ENCODE peak calls at places on chromosomes 2 and 18, in eight cellular contexts. One of them, this sample, is unnamed.

GRCh38 chr2:217920879-217921603 is 81.8 kb downstream of the TNS1 start:
- DNase-seq in effector memory CD4-positive, alpha-beta T cell: no peak
- DNase-seq in iris pigment epithelial cell: peak
- DNase-seq in fibroblast of villous mesenchyme: no peak
- DNase-seq in kidney glomerular epithelial cell: peak
- DNase-seq in IMR-90: peak
- DNase-seq in stimulated activated CD4-positive, alpha-beta T cell treated with anti-CD3 and anti-CD28 coated beads, Interleukin-15, amount 100 ng/mL, for 1 hour: no peak
- DNase-seq in naive B cell: no peak
- DNase-seq in this sample: no peak

GRCh38 chr2:159362816-159363251 is 76.3 kb upstream of the WDSUB1 start:
- DNase-seq in effector memory CD4-positive, alpha-beta T cell: no peak
- DNase-seq in iris pigment epithelial cell: peak
- DNase-seq in fibroblast of villous mesenchyme: peak
- DNase-seq in kidney glomerular epithelial cell: peak
- DNase-seq in IMR-90: peak
- DNase-seq in stimulated activated CD4-positive, alpha-beta T cell treated with anti-CD3 and anti-CD28 coated beads, Interleukin-15, amount 100 ng/mL, for 1 hour: no peak
- DNase-seq in naive B cell: no peak
- DNase-seq in this sample: peak

GRCh38 chr2:202034249-202035088 is 814 bp downstream of the FZD7 start:
- DNase-seq in effector memory CD4-positive, alpha-beta T cell: no peak
- DNase-seq in iris pigment epithelial cell: peak
- DNase-seq in fibroblast of villous mesenchyme: peak
- DNase-seq in kidney glomerular epithelial cell: no peak
- DNase-seq in IMR-90: no peak
- DNase-seq in stimulated activated CD4-positive, alpha-beta T cell treated with anti-CD3 and anti-CD28 coated beads, Interleukin-15, amount 100 ng/mL, for 1 hour: no peak
- DNase-seq in naive B cell: peak
- DNase-seq in this sample: peak

GRCh38 chr18:50405582-50406271 is 30.9 kb downstream of the SKA1 start:
- DNase-seq in effector memory CD4-positive, alpha-beta T cell: no peak
- DNase-seq in iris pigment epithelial cell: no peak
- DNase-seq in fibroblast of villous mesenchyme: no peak
- DNase-seq in kidney glomerular epithelial cell: no peak
- DNase-seq in IMR-90: no peak
- DNase-seq in stimulated activated CD4-positive, alpha-beta T cell treated with anti-CD3 and anti-CD28 coated beads, Interleukin-15, amount 100 ng/mL, for 1 hour: no peak
- DNase-seq in naive B cell: no peak
- DNase-seq in this sample: no peak

GRCh38 chr2:173955004-173955403 is 10.2 kb downstream of the SP3 start:
- DNase-seq in effector memory CD4-positive, alpha-beta T cell: no peak
- DNase-seq in iris pigment epithelial cell: no peak
- DNase-seq in fibroblast of villous mesenchyme: no peak
- DNase-seq in kidney glomerular epithelial cell: no peak
- DNase-seq in IMR-90: no peak
- DNase-seq in stimulated activated CD4-positive, alpha-beta T cell treated with anti-CD3 and anti-CD28 coated beads, Interleukin-15, amount 100 ng/mL, for 1 hour: no peak
- DNase-seq in naive B cell: no peak
- DNase-seq in this sample: no peak

GRCh38 chr2:163644238-163644637 is 91.6 kb downstream of the FIGN start:
- DNase-seq in effector memory CD4-positive, alpha-beta T cell: no peak
- DNase-seq in iris pigment epithelial cell: no peak
- DNase-seq in fibroblast of villous mesenchyme: no peak
- DNase-seq in kidney glomerular epithelial cell: no peak
- DNase-seq in IMR-90: no peak
- DNase-seq in stimulated activated CD4-positive, alpha-beta T cell treated with anti-CD3 and anti-CD28 coated beads, Interleukin-15, amount 100 ng/mL, for 1 hour: no peak
- DNase-seq in naive B cell: no peak
- DNase-seq in this sample: no peak

GRCh38 chr2:239245872-239246701 is 154.7 kb downstream of the HDAC4 start:
- DNase-seq in effector memory CD4-positive, alpha-beta T cell: no peak
- DNase-seq in iris pigment epithelial cell: no peak
- DNase-seq in fibroblast of villous mesenchyme: no peak
- DNase-seq in kidney glomerular epithelial cell: no peak
- DNase-seq in IMR-90: no peak
- DNase-seq in stimulated activated CD4-positive, alpha-beta T cell treated with anti-CD3 and anti-CD28 coated beads, Interleukin-15, amount 100 ng/mL, for 1 hour: no peak
- DNase-seq in naive B cell: no peak
- DNase-seq in this sample: no peak

GRCh38 chr18:49212819-49213218 is 247.6 kb downstream of the DYM start:
- DNase-seq in effector memory CD4-positive, alpha-beta T cell: no peak
- DNase-seq in iris pigment epithelial cell: peak
- DNase-seq in fibroblast of villous mesenchyme: peak
- DNase-seq in kidney glomerular epithelial cell: no peak
- DNase-seq in IMR-90: peak
- DNase-seq in stimulated activated CD4-positive, alpha-beta T cell treated with anti-CD3 and anti-CD28 coated beads, Interleukin-15, amount 100 ng/mL, for 1 hour: no peak
- DNase-seq in naive B cell: no peak
- DNase-seq in this sample: peak

GRCh38 chr2:24594283-24594682 is 103.2 kb downstream of the NCOA1 start:
- DNase-seq in effector memory CD4-positive, alpha-beta T cell: no peak
- DNase-seq in iris pigment epithelial cell: no peak
- DNase-seq in fibroblast of villous mesenchyme: no peak
- DNase-seq in kidney glomerular epithelial cell: no peak
- DNase-seq in IMR-90: no peak
- DNase-seq in stimulated activated CD4-positive, alpha-beta T cell treated with anti-CD3 and anti-CD28 coated beads, Interleukin-15, amount 100 ng/mL, for 1 hour: no peak
- DNase-seq in naive B cell: no peak
- DNase-seq in this sample: no peak

GRCh38 chr2:70087703-70088507 is 628 bp downstream of the PCBP1 start:
- DNase-seq in effector memory CD4-positive, alpha-beta T cell: peak
- DNase-seq in iris pigment epithelial cell: peak
- DNase-seq in fibroblast of villous mesenchyme: peak
- DNase-seq in kidney glomerular epithelial cell: peak
- DNase-seq in IMR-90: peak
- DNase-seq in stimulated activated CD4-positive, alpha-beta T cell treated with anti-CD3 and anti-CD28 coated beads, Interleukin-15, amount 100 ng/mL, for 1 hour: no peak
- DNase-seq in naive B cell: no peak
- DNase-seq in this sample: peak

GRCh38 chr2:222652856-222653255 is 3.0 kb downstream of the FARSB start:
- DNase-seq in effector memory CD4-positive, alpha-beta T cell: no peak
- DNase-seq in iris pigment epithelial cell: no peak
- DNase-seq in fibroblast of villous mesenchyme: no peak
- DNase-seq in kidney glomerular epithelial cell: no peak
- DNase-seq in IMR-90: no peak
- DNase-seq in stimulated activated CD4-positive, alpha-beta T cell treated with anti-CD3 and anti-CD28 coated beads, Interleukin-15, amount 100 ng/mL, for 1 hour: no peak
- DNase-seq in naive B cell: no peak
- DNase-seq in this sample: no peak

GRCh38 chr2:47651296-47651695 is 131.6 kb upstream of the MSH6 start:
- DNase-seq in effector memory CD4-positive, alpha-beta T cell: no peak
- DNase-seq in iris pigment epithelial cell: no peak
- DNase-seq in fibroblast of villous mesenchyme: no peak
- DNase-seq in kidney glomerular epithelial cell: no peak
- DNase-seq in IMR-90: no peak
- DNase-seq in stimulated activated CD4-positive, alpha-beta T cell treated with anti-CD3 and anti-CD28 coated beads, Interleukin-15, amount 100 ng/mL, for 1 hour: no peak
- DNase-seq in naive B cell: no peak
- DNase-seq in this sample: no peak

GRCh38 chr2:188665727-188666304 is 308.4 kb upstream of the COL3A1 start:
- DNase-seq in effector memory CD4-positive, alpha-beta T cell: no peak
- DNase-seq in iris pigment epithelial cell: no peak
- DNase-seq in fibroblast of villous mesenchyme: no peak
- DNase-seq in kidney glomerular epithelial cell: no peak
- DNase-seq in IMR-90: no peak
- DNase-seq in stimulated activated CD4-positive, alpha-beta T cell treated with anti-CD3 and anti-CD28 coated beads, Interleukin-15, amount 100 ng/mL, for 1 hour: no peak
- DNase-seq in naive B cell: no peak
- DNase-seq in this sample: no peak

GRCh38 chr2:37635359-37636208 is 35.9 kb downstream of the CDC42EP3 start:
- DNase-seq in effector memory CD4-positive, alpha-beta T cell: peak
- DNase-seq in iris pigment epithelial cell: peak
- DNase-seq in fibroblast of villous mesenchyme: peak
- DNase-seq in kidney glomerular epithelial cell: no peak
- DNase-seq in IMR-90: peak
- DNase-seq in stimulated activated CD4-positive, alpha-beta T cell treated with anti-CD3 and anti-CD28 coated beads, Interleukin-15, amount 100 ng/mL, for 1 hour: peak
- DNase-seq in naive B cell: peak
- DNase-seq in this sample: peak

GRCh38 chr2:25590921-25591505 is 82.4 kb downstream of the DTNB start:
- DNase-seq in effector memory CD4-positive, alpha-beta T cell: no peak
- DNase-seq in iris pigment epithelial cell: no peak
- DNase-seq in fibroblast of villous mesenchyme: no peak
- DNase-seq in kidney glomerular epithelial cell: no peak
- DNase-seq in IMR-90: no peak
- DNase-seq in stimulated activated CD4-positive, alpha-beta T cell treated with anti-CD3 and anti-CD28 coated beads, Interleukin-15, amount 100 ng/mL, for 1 hour: no peak
- DNase-seq in naive B cell: no peak
- DNase-seq in this sample: no peak

GRCh38 chr2:38113999-38114708 is 38.2 kb upstream of the CYP1B1 start:
- DNase-seq in effector memory CD4-positive, alpha-beta T cell: no peak
- DNase-seq in iris pigment epithelial cell: peak
- DNase-seq in fibroblast of villous mesenchyme: peak
- DNase-seq in kidney glomerular epithelial cell: no peak
- DNase-seq in IMR-90: peak
- DNase-seq in stimulated activated CD4-positive, alpha-beta T cell treated with anti-CD3 and anti-CD28 coated beads, Interleukin-15, amount 100 ng/mL, for 1 hour: no peak
- DNase-seq in naive B cell: no peak
- DNase-seq in this sample: no peak

GRCh38 chr2:86275962-86276361 is 61.5 kb downstream of the REEP1 start:
- DNase-seq in effector memory CD4-positive, alpha-beta T cell: no peak
- DNase-seq in iris pigment epithelial cell: no peak
- DNase-seq in fibroblast of villous mesenchyme: no peak
- DNase-seq in kidney glomerular epithelial cell: no peak
- DNase-seq in IMR-90: no peak
- DNase-seq in stimulated activated CD4-positive, alpha-beta T cell treated with anti-CD3 and anti-CD28 coated beads, Interleukin-15, amount 100 ng/mL, for 1 hour: no peak
- DNase-seq in naive B cell: no peak
- DNase-seq in this sample: no peak

GRCh38 chr18:58009166-58009565 is 34.9 kb upstream of the NEDD4L start:
- DNase-seq in effector memory CD4-positive, alpha-beta T cell: no peak
- DNase-seq in iris pigment epithelial cell: no peak
- DNase-seq in fibroblast of villous mesenchyme: peak
- DNase-seq in kidney glomerular epithelial cell: no peak
- DNase-seq in IMR-90: no peak
- DNase-seq in stimulated activated CD4-positive, alpha-beta T cell treated with anti-CD3 and anti-CD28 coated beads, Interleukin-15, amount 100 ng/mL, for 1 hour: no peak
- DNase-seq in naive B cell: no peak
- DNase-seq in this sample: no peak

GRCh38 chr2:174588463-174588862 is 9.1 kb downstream of the WIPF1 start:
- DNase-seq in effector memory CD4-positive, alpha-beta T cell: no peak
- DNase-seq in iris pigment epithelial cell: no peak
- DNase-seq in fibroblast of villous mesenchyme: no peak
- DNase-seq in kidney glomerular epithelial cell: peak
- DNase-seq in IMR-90: no peak
- DNase-seq in stimulated activated CD4-positive, alpha-beta T cell treated with anti-CD3 and anti-CD28 coated beads, Interleukin-15, amount 100 ng/mL, for 1 hour: no peak
- DNase-seq in naive B cell: no peak
- DNase-seq in this sample: no peak

GRCh38 chr2:146898083-146898482 is 946.7 kb upstream of the ACVR2A start:
- DNase-seq in effector memory CD4-positive, alpha-beta T cell: no peak
- DNase-seq in iris pigment epithelial cell: no peak
- DNase-seq in fibroblast of villous mesenchyme: no peak
- DNase-seq in kidney glomerular epithelial cell: no peak
- DNase-seq in IMR-90: no peak
- DNase-seq in stimulated activated CD4-positive, alpha-beta T cell treated with anti-CD3 and anti-CD28 coated beads, Interleukin-15, amount 100 ng/mL, for 1 hour: no peak
- DNase-seq in naive B cell: no peak
- DNase-seq in this sample: no peak

GRCh38 chr2:178328037-178328436 is 122.9 kb downstream of the PRKRA start:
- DNase-seq in effector memory CD4-positive, alpha-beta T cell: no peak
- DNase-seq in iris pigment epithelial cell: peak
- DNase-seq in fibroblast of villous mesenchyme: no peak
- DNase-seq in kidney glomerular epithelial cell: no peak
- DNase-seq in IMR-90: peak
- DNase-seq in stimulated activated CD4-positive, alpha-beta T cell treated with anti-CD3 and anti-CD28 coated beads, Interleukin-15, amount 100 ng/mL, for 1 hour: no peak
- DNase-seq in naive B cell: no peak
- DNase-seq in this sample: no peak

GRCh38 chr2:161938335-161938734 is 135.7 kb downstream of the DPP4 start:
- DNase-seq in effector memory CD4-positive, alpha-beta T cell: no peak
- DNase-seq in iris pigment epithelial cell: no peak
- DNase-seq in fibroblast of villous mesenchyme: no peak
- DNase-seq in kidney glomerular epithelial cell: no peak
- DNase-seq in IMR-90: no peak
- DNase-seq in stimulated activated CD4-positive, alpha-beta T cell treated with anti-CD3 and anti-CD28 coated beads, Interleukin-15, amount 100 ng/mL, for 1 hour: no peak
- DNase-seq in naive B cell: no peak
- DNase-seq in this sample: no peak

GRCh38 chr2:71669628-71670429 is 216.5 kb downstream of the DYSF start:
- DNase-seq in effector memory CD4-positive, alpha-beta T cell: no peak
- DNase-seq in iris pigment epithelial cell: no peak
- DNase-seq in fibroblast of villous mesenchyme: no peak
- DNase-seq in kidney glomerular epithelial cell: no peak
- DNase-seq in IMR-90: no peak
- DNase-seq in stimulated activated CD4-positive, alpha-beta T cell treated with anti-CD3 and anti-CD28 coated beads, Interleukin-15, amount 100 ng/mL, for 1 hour: no peak
- DNase-seq in naive B cell: no peak
- DNase-seq in this sample: no peak

GRCh38 chr2:151200277-151200676 is 61.4 kb downstream of the RBM43 start:
- DNase-seq in effector memory CD4-positive, alpha-beta T cell: no peak
- DNase-seq in iris pigment epithelial cell: no peak
- DNase-seq in fibroblast of villous mesenchyme: no peak
- DNase-seq in kidney glomerular epithelial cell: no peak
- DNase-seq in IMR-90: no peak
- DNase-seq in stimulated activated CD4-positive, alpha-beta T cell treated with anti-CD3 and anti-CD28 coated beads, Interleukin-15, amount 100 ng/mL, for 1 hour: no peak
- DNase-seq in naive B cell: no peak
- DNase-seq in this sample: no peak

GRCh38 chr18:4762399-4762798 is 307.3 kb upstream of the DLGAP1 start:
- DNase-seq in effector memory CD4-positive, alpha-beta T cell: no peak
- DNase-seq in iris pigment epithelial cell: no peak
- DNase-seq in fibroblast of villous mesenchyme: no peak
- DNase-seq in kidney glomerular epithelial cell: no peak
- DNase-seq in IMR-90: no peak
- DNase-seq in stimulated activated CD4-positive, alpha-beta T cell treated with anti-CD3 and anti-CD28 coated beads, Interleukin-15, amount 100 ng/mL, for 1 hour: no peak
- DNase-seq in naive B cell: no peak
- DNase-seq in this sample: no peak

GRCh38 chr2:240602266-240603050 is 15.9 kb downstream of the CAPN10 start:
- DNase-seq in effector memory CD4-positive, alpha-beta T cell: no peak
- DNase-seq in iris pigment epithelial cell: no peak
- DNase-seq in fibroblast of villous mesenchyme: no peak
- DNase-seq in kidney glomerular epithelial cell: no peak
- DNase-seq in IMR-90: no peak
- DNase-seq in stimulated activated CD4-positive, alpha-beta T cell treated with anti-CD3 and anti-CD28 coated beads, Interleukin-15, amount 100 ng/mL, for 1 hour: no peak
- DNase-seq in naive B cell: no peak
- DNase-seq in this sample: no peak

GRCh38 chr2:211503198-211503597 is 946.8 kb downstream of the CPS1 start:
- DNase-seq in effector memory CD4-positive, alpha-beta T cell: no peak
- DNase-seq in iris pigment epithelial cell: no peak
- DNase-seq in fibroblast of villous mesenchyme: no peak
- DNase-seq in kidney glomerular epithelial cell: no peak
- DNase-seq in IMR-90: no peak
- DNase-seq in stimulated activated CD4-positive, alpha-beta T cell treated with anti-CD3 and anti-CD28 coated beads, Interleukin-15, amount 100 ng/mL, for 1 hour: no peak
- DNase-seq in naive B cell: no peak
- DNase-seq in this sample: no peak

GRCh38 chr2:127423476-127423840 is 5.2 kb downstream of the PROC start:
- DNase-seq in effector memory CD4-positive, alpha-beta T cell: no peak
- DNase-seq in iris pigment epithelial cell: no peak
- DNase-seq in fibroblast of villous mesenchyme: no peak
- DNase-seq in kidney glomerular epithelial cell: no peak
- DNase-seq in IMR-90: no peak
- DNase-seq in stimulated activated CD4-positive, alpha-beta T cell treated with anti-CD3 and anti-CD28 coated beads, Interleukin-15, amount 100 ng/mL, for 1 hour: no peak
- DNase-seq in naive B cell: no peak
- DNase-seq in this sample: no peak

GRCh38 chr2:161905389-161906046 is 168.5 kb downstream of the DPP4 start:
- DNase-seq in effector memory CD4-positive, alpha-beta T cell: no peak
- DNase-seq in iris pigment epithelial cell: peak
- DNase-seq in fibroblast of villous mesenchyme: no peak
- DNase-seq in kidney glomerular epithelial cell: peak
- DNase-seq in IMR-90: no peak
- DNase-seq in stimulated activated CD4-positive, alpha-beta T cell treated with anti-CD3 and anti-CD28 coated beads, Interleukin-15, amount 100 ng/mL, for 1 hour: no peak
- DNase-seq in naive B cell: peak
- DNase-seq in this sample: peak

GRCh38 chr2:51673628-51674027 is 641.7 kb upstream of the NRXN1 start:
- DNase-seq in effector memory CD4-positive, alpha-beta T cell: no peak
- DNase-seq in iris pigment epithelial cell: no peak
- DNase-seq in fibroblast of villous mesenchyme: no peak
- DNase-seq in kidney glomerular epithelial cell: no peak
- DNase-seq in IMR-90: no peak
- DNase-seq in stimulated activated CD4-positive, alpha-beta T cell treated with anti-CD3 and anti-CD28 coated beads, Interleukin-15, amount 100 ng/mL, for 1 hour: no peak
- DNase-seq in naive B cell: no peak
- DNase-seq in this sample: no peak

GRCh38 chr2:171574149-171574795 is 52.0 kb downstream of the CYBRD1 start:
- DNase-seq in effector memory CD4-positive, alpha-beta T cell: peak
- DNase-seq in iris pigment epithelial cell: peak
- DNase-seq in fibroblast of villous mesenchyme: peak
- DNase-seq in kidney glomerular epithelial cell: peak
- DNase-seq in IMR-90: peak
- DNase-seq in stimulated activated CD4-positive, alpha-beta T cell treated with anti-CD3 and anti-CD28 coated beads, Interleukin-15, amount 100 ng/mL, for 1 hour: peak
- DNase-seq in naive B cell: peak
- DNase-seq in this sample: peak

GRCh38 chr2:184769038-184769437 is 170.7 kb downstream of the ZNF804A start:
- DNase-seq in effector memory CD4-positive, alpha-beta T cell: no peak
- DNase-seq in iris pigment epithelial cell: peak
- DNase-seq in fibroblast of villous mesenchyme: peak
- DNase-seq in kidney glomerular epithelial cell: no peak
- DNase-seq in IMR-90: peak
- DNase-seq in stimulated activated CD4-positive, alpha-beta T cell treated with anti-CD3 and anti-CD28 coated beads, Interleukin-15, amount 100 ng/mL, for 1 hour: no peak
- DNase-seq in naive B cell: no peak
- DNase-seq in this sample: peak

GRCh38 chr2:169254774-169255173 is 107.6 kb downstream of the LRP2 start:
- DNase-seq in effector memory CD4-positive, alpha-beta T cell: no peak
- DNase-seq in iris pigment epithelial cell: no peak
- DNase-seq in fibroblast of villous mesenchyme: peak
- DNase-seq in kidney glomerular epithelial cell: peak
- DNase-seq in IMR-90: no peak
- DNase-seq in stimulated activated CD4-positive, alpha-beta T cell treated with anti-CD3 and anti-CD28 coated beads, Interleukin-15, amount 100 ng/mL, for 1 hour: no peak
- DNase-seq in naive B cell: no peak
- DNase-seq in this sample: no peak

GRCh38 chr18:68484241-68484640 is 230.7 kb downstream of the TMX3 start:
- DNase-seq in effector memory CD4-positive, alpha-beta T cell: no peak
- DNase-seq in iris pigment epithelial cell: peak
- DNase-seq in fibroblast of villous mesenchyme: peak
- DNase-seq in kidney glomerular epithelial cell: no peak
- DNase-seq in IMR-90: peak
- DNase-seq in stimulated activated CD4-positive, alpha-beta T cell treated with anti-CD3 and anti-CD28 coated beads, Interleukin-15, amount 100 ng/mL, for 1 hour: no peak
- DNase-seq in naive B cell: no peak
- DNase-seq in this sample: peak